ENCODE peak calls at places on chromosome 22, in four cellular contexts. One of them, this sample, is unnamed.

GRCh38 chr22:46604306-46604690 is 15.9 kb upstream of the GRAMD4 start:
- DNase-seq in CD8-positive, alpha-beta T cell: peak
- DNase-seq in Calu3: no peak
- DNase-seq in tibial nerve: no peak
- DNase-seq in this sample: no peak

GRCh38 chr22:39207141-39208012 is 37.4 kb downstream of the PDGFB start:
- DNase-seq in CD8-positive, alpha-beta T cell: no peak
- DNase-seq in Calu3: peak
- DNase-seq in tibial nerve: no peak
- DNase-seq in this sample: no peak

GRCh38 chr22:41603873-41604332 is 14.3 kb upstream of the PMM1 start:
- DNase-seq in CD8-positive, alpha-beta T cell: peak
- DNase-seq in Calu3: no peak
- DNase-seq in tibial nerve: no peak
- DNase-seq in this sample: no peak

GRCh38 chr22:28710112-28710888 is 30.7 kb upstream of the TTC28 start:
- DNase-seq in CD8-positive, alpha-beta T cell: no peak
- DNase-seq in Calu3: no peak
- DNase-seq in tibial nerve: no peak
- DNase-seq in this sample: no peak

GRCh38 chr22:33832558-33833151 is 87.6 kb downstream of the LARGE1 start:
- DNase-seq in CD8-positive, alpha-beta T cell: no peak
- DNase-seq in Calu3: no peak
- DNase-seq in tibial nerve: no peak
- DNase-seq in this sample: no peak

GRCh38 chr22:41619979-41620645 is 731 bp downstream of the DESI1 start:
- DNase-seq in CD8-positive, alpha-beta T cell: peak
- DNase-seq in Calu3: peak
- DNase-seq in tibial nerve: no peak
- DNase-seq in this sample: no peak

GRCh38 chr22:24595863-24596262 is 3.0 kb upstream of the LRRC75B start:
- DNase-seq in CD8-positive, alpha-beta T cell: no peak
- DNase-seq in Calu3: no peak
- DNase-seq in tibial nerve: no peak
- DNase-seq in this sample: no peak

GRCh38 chr22:42326786-42327185 is 56.3 kb upstream of the TCF20 start:
- DNase-seq in CD8-positive, alpha-beta T cell: no peak
- DNase-seq in Calu3: no peak
- DNase-seq in tibial nerve: no peak
- DNase-seq in this sample: no peak

GRCh38 chr22:33303109-33303508 is 244.9 kb upstream of the SYN3 start:
- DNase-seq in CD8-positive, alpha-beta T cell: no peak
- DNase-seq in Calu3: no peak
- DNase-seq in tibial nerve: no peak
- DNase-seq in this sample: no peak

GRCh38 chr22:23072035-23072910 is 2.0 kb downstream of the GNAZ start:
- DNase-seq in CD8-positive, alpha-beta T cell: no peak
- DNase-seq in Calu3: no peak
- DNase-seq in tibial nerve: no peak
- DNase-seq in this sample: no peak

GRCh38 chr22:45329536-45329936 is 19.8 kb downstream of the FAM118A start:
- DNase-seq in CD8-positive, alpha-beta T cell: no peak
- DNase-seq in Calu3: no peak
- DNase-seq in tibial nerve: no peak
- DNase-seq in this sample: no peak

GRCh38 chr22:42855211-42855610 is 1.9 kb downstream of the ARFGAP3 start:
- DNase-seq in CD8-positive, alpha-beta T cell: no peak
- DNase-seq in Calu3: no peak
- DNase-seq in tibial nerve: no peak
- DNase-seq in this sample: no peak

GRCh38 chr22:44685384-44686056 is 16.5 kb upstream of the PRR5 start:
- DNase-seq in CD8-positive, alpha-beta T cell: peak
- DNase-seq in Calu3: peak
- DNase-seq in tibial nerve: no peak
- DNase-seq in this sample: no peak

GRCh38 chr22:43892183-43892894 is 526 bp upstream of the PNPLA5 start:
- DNase-seq in CD8-positive, alpha-beta T cell: no peak
- DNase-seq in Calu3: no peak
- DNase-seq in tibial nerve: no peak
- DNase-seq in this sample: no peak

GRCh38 chr22:46454910-46455269 is 82.5 kb downstream of the CELSR1 start:
- DNase-seq in CD8-positive, alpha-beta T cell: no peak
- DNase-seq in Calu3: no peak
- DNase-seq in tibial nerve: no peak
- DNase-seq in this sample: no peak

GRCh38 chr22:37412445-37413250 is 14.6 kb downstream of the ELFN2 start:
- DNase-seq in CD8-positive, alpha-beta T cell: no peak
- DNase-seq in Calu3: no peak
- DNase-seq in tibial nerve: no peak
- DNase-seq in this sample: no peak
- TF ChIP-seq CTCF in CD8-positive, alpha-beta T cell: no peak
- TF ChIP-seq CTCF in Calu3: no peak
- TF ChIP-seq CTCF in tibial nerve: no peak
- TF ChIP-seq CTCF in this sample: no peak

GRCh38 chr22:20154602-20155183 is 3.8 kb upstream of the CCDC188 start:
- DNase-seq in CD8-positive, alpha-beta T cell: no peak
- DNase-seq in Calu3: no peak
- DNase-seq in tibial nerve: no peak
- DNase-seq in this sample: no peak
- TF ChIP-seq CTCF in CD8-positive, alpha-beta T cell: no peak
- TF ChIP-seq CTCF in Calu3: no peak
- TF ChIP-seq CTCF in tibial nerve: no peak
- TF ChIP-seq CTCF in this sample: no peak

DNA sequence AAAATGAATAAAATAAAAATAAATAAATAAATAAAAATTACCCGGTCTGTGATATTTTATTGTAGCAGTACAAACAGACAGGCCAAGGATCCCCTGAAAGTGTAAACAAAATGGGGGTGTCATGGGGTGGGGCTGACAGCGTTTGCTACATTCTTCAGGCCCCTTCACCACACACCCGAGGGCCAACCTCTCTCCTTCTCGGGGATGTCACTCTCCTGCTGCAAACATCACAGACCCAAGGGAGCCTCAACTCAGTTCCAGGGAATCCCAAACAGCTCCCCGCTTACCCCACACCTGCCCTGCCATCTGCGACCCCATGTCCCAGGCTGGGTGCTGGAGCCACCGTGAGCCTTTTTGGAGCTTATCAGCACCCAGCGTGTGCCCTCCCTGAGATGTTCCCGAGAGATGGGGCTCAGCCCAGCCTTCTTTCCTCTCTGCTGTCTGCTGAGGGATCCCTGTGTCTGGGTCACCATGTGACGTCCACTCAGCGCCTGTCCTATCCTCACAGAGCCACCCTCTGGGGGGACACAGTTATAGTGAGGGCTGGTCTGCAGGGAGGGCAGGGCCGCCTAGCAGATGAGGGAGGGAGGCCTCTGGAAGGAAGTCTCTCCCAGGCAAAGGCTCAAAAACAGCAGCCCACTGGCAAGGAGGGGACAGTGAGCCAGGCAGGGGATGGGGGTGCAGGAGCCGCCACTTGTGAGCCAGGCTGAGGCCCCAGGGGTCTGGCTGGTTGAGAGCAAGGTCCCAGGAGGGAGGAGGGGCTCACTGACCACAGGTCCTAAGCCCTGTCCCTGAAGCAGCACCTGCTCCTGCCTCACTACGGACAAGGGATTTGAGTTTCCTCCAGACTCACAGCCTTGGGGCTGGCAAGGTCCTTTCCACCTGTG is 1041.6 kb downstream of the BRD1 start:
- DNase-seq in CD8-positive, alpha-beta T cell: no peak
- DNase-seq in Calu3: no peak
- DNase-seq in tibial nerve: no peak
- DNase-seq in this sample: no peak
- TF ChIP-seq CTCF in CD8-positive, alpha-beta T cell: no peak
- TF ChIP-seq CTCF in Calu3: no peak
- TF ChIP-seq CTCF in tibial nerve: no peak
- TF ChIP-seq CTCF in this sample: no peak

DNA sequence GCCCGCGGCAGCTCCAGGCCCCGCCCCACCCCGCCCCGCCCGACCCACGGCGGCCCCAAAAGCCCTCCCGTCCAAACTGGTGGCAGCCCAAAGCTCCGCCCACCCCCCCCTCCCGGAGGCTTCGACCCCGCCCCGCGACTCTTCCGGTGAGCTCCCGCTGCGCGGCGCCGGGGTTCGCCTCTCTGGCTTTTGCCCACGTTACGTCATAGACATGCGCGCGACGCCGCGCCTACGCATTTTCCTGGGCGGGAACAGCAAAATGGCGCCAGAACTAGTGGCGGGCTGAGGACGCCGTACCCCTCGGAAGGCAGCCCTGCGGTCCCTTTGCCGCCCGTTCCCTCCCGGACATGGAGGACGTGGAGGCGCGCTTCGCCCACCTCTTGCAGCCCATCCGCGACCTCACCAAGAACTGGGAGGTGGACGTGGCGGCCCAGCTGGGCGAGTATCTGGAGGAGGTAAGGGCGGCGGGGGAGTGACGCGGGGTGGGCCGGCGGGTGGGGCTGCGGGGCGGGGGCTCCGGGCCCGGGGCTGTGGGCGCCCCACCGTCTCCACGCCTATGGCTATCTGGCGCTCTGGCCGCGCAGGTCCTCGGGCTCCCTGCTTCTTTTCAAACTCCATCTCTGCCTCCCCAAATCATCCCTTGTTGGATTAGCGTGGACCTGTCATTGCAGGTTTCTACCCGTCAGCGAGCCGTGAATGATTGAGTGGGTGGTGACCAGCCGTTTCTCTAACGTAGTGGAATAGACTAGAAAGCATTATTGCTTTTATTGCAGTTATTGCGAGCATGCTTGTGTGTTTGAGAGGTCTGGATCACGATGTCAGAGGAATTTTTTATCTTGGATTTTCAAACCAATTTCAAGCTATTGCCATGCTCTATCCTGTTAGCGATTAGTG is at the start of gene NCAPH2:
- DNase-seq in CD8-positive, alpha-beta T cell: no peak
- DNase-seq in Calu3: peak
- DNase-seq in tibial nerve: peak
- DNase-seq in this sample: peak
- TF ChIP-seq CTCF in CD8-positive, alpha-beta T cell: no peak
- TF ChIP-seq CTCF in Calu3: no peak
- TF ChIP-seq CTCF in tibial nerve: peak
- TF ChIP-seq CTCF in this sample: no peak

DNA sequence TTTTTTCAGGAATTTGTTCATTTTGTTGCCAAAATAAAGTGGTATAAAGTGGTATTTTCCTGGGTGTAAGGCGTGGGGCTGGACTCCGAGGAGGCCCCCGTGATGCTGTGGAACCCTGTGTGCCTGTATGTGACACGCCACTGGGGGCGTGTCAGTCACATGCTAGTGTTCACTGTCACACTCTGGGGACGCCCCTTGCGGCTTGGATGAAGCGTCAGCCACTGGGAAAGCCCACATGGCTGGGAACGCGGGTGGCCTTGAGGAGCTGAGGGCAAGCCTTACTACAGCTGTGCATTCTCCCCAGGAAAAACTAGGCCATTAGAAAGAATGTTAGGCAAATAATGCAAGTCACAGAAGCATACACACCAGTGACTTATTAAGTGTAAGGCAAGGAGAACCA is 77.0 kb upstream of the SLC25A18 start:
- DNase-seq in CD8-positive, alpha-beta T cell: no peak
- DNase-seq in Calu3: no peak
- DNase-seq in tibial nerve: no peak
- DNase-seq in this sample: no peak
- TF ChIP-seq CTCF in CD8-positive, alpha-beta T cell: no peak
- TF ChIP-seq CTCF in Calu3: no peak
- TF ChIP-seq CTCF in tibial nerve: no peak
- TF ChIP-seq CTCF in this sample: no peak

This sample was measured in omental fat pad.